ENCODE peak calls at places on chromosomes 5 and 9, in ten cellular contexts. T is cardiac muscle cell, S is psoas muscle, B is PC-3, I is OCI-LY7, C is tibial artery, R is lung, Q is spleen, X is colonic mucosa, V is A549. W is an unnamed sample. For H3K4me1 and H3K9me3, the result is how much of the 10 kb centered on the place peaks cover.

GRCh38 chr9:113609562-113610318 is 146.2 kb downstream of the RGS3 start:
- DNase-seq in I (no peak), V (no peak), T (peak), B (no peak), S (peak), R (peak), C (peak), X (no peak), Q (peak), W (peak)

GRCh38 chr5:45521067-45521466 is 175.1 kb downstream of the HCN1 start:
- DNase-seq in Q (no peak), V (no peak), T (peak), I (no peak), X (peak), B (peak), C (no peak), S (no peak), R (no peak), W (no peak)

GRCh38 chr5:13574634-13575033 is 369.9 kb downstream of the DNAH5 start:
- DNase-seq in X (no peak), I (no peak), V (no peak), C (no peak), T (no peak), B (no peak), S (no peak), R (no peak), Q (no peak), W (no peak)

GRCh38 chr5:9716838-9717281 is 86.7 kb upstream of the TAS2R1 start:
- DNase-seq in B (peak), V (no peak), X (no peak), I (peak), S (no peak), T (peak), R (no peak), C (no peak), Q (no peak), W (no peak)

GRCh38 chr5:179595916-179596315 is 27.6 kb downstream of the HNRNPH1 start:
- DNase-seq in B (no peak), C (no peak), S (no peak), X (no peak), T (no peak), V (no peak), R (no peak), I (no peak), Q (no peak), W (no peak)

GRCh38 chr5:56367752-56368151 is 134.6 kb upstream of the ANKRD55 start:
- DNase-seq in R (no peak), V (no peak), B (no peak), T (no peak), X (no peak), S (no peak), Q (no peak), I (no peak), C (no peak), W (no peak)

GRCh38 chr9:79687131-79687447 is 115.3 kb downstream of the TLE4 start:
- DNase-seq in B (no peak), V (no peak), T (no peak), R (no peak), Q (no peak), C (no peak), S (no peak), I (no peak), X (no peak), W (no peak)

GRCh38 chr9:8880031-8880430 is 1080.5 kb upstream of the DMAC1 start:
- DNase-seq in V (no peak), Q (no peak), I (no peak), C (no peak), T (no peak), X (no peak), B (no peak), S (no peak), R (no peak), W (no peak)

GRCh38 chr9:36144322-36145206 is 8.0 kb downstream of the GLIPR2 start:
- DNase-seq in S (no peak), T (no peak), V (no peak), Q (peak), C (no peak), B (no peak), X (no peak), I (no peak), R (no peak), W (no peak)

GRCh38 chr5:72562717-72563116 is 55.5 kb upstream of the ZNF366 start:
- DNase-seq in I (no peak), B (no peak), X (no peak), Q (no peak), T (no peak), S (no peak), V (no peak), R (no peak), C (no peak), W (no peak)

GRCh38 chr9:35658894-35659220 is 765 bp downstream of the CCDC107 start:
- DNase-seq in C (peak), I (no peak), T (peak), X (peak), Q (no peak), R (no peak), V (no peak), B (peak), S (peak), W (no peak)

GRCh38 chr5:69083412-69083811 is 10.4 kb upstream of the SLC30A5 start:
- DNase-seq in X (peak), C (no peak), I (no peak), S (no peak), V (no peak), Q (no peak), R (no peak), B (peak), T (peak), W (no peak)

GRCh38 chr9:83062653-83063527 is at the start of gene RASEF:
- DNase-seq in X (peak), T (peak), S (peak), V (peak), B (peak), C (no peak), I (no peak), R (peak), Q (peak), W (peak)

GRCh38 chr9:135530146-135530545 is 8.9 kb downstream of the LCN1 start:
- DNase-seq in X (no peak), B (no peak), C (no peak), I (no peak), R (no peak), Q (no peak), T (no peak), V (no peak), S (no peak), W (no peak)

GRCh38 chr9:129656795-129657390 is 8.6 kb upstream of the PRRX2 start:
- DNase-seq in V (peak), T (no peak), X (no peak), R (no peak), I (no peak), B (peak), C (no peak), S (no peak), Q (no peak), W (no peak)

GRCh38 chr5:125269926-125270325 is 523.5 kb upstream of the ZNF608 start:
- DNase-seq in R (no peak), I (no peak), C (no peak), T (no peak), Q (no peak), X (no peak), S (no peak), V (no peak), B (peak), W (no peak)

GRCh38 chr5:113140837-113141661 is 164.5 kb downstream of the DCP2 start:
- DNase-seq in X (no peak), B (peak), R (no peak), S (peak), Q (no peak), I (no peak), T (peak), V (no peak), C (peak), W (no peak)

GRCh38 chr9:136765041-136765440 is 723 bp upstream of the LCN15 start:
- DNase-seq in Q (no peak), B (no peak), T (no peak), R (no peak), S (peak), C (no peak), V (no peak), X (no peak), I (no peak), W (no peak)

GRCh38 chr5:172194985-172195774 is 1.2 kb downstream of the EFCAB9 start:
- DNase-seq in V (peak), Q (no peak), B (no peak), C (no peak), R (no peak), X (no peak), I (no peak), T (no peak), S (no peak), W (no peak)

GRCh38 chr5:311963-312362 is 9.6 kb upstream of the AHRR start:
- DNase-seq in V (no peak), S (peak), T (no peak), R (no peak), X (no peak), Q (no peak), I (no peak), B (no peak), C (no peak), W (no peak)

GRCh38 chr9:89137548-89138462 is 40.8 kb downstream of the SHC3 start:
- DNase-seq in Q (no peak), X (peak), I (no peak), V (peak), T (peak), R (peak), B (peak), S (peak), C (peak), W (peak)

GRCh38 chr5:119383008-119383407 is 27.2 kb downstream of the TNFAIP8 start:
- DNase-seq in X (no peak), B (no peak), V (no peak), Q (no peak), S (no peak), R (no peak), I (no peak), C (no peak), T (no peak), W (no peak)

GRCh38 chr5:128844354-128844923 is 120.8 kb upstream of the SLC27A6 start:
- DNase-seq in V (peak), T (peak), S (no peak), R (no peak), X (no peak), B (peak), C (no peak), I (no peak), Q (no peak), W (no peak)

GRCh38 chr9:3125602-3126392 is 281.9 kb upstream of the PUM3 start:
- DNase-seq in S (no peak), I (no peak), R (no peak), V (no peak), Q (no peak), B (no peak), X (no peak), T (no peak), C (no peak), W (no peak)

GRCh38 chr9:18675973-18676372 is 202.0 kb downstream of the ADAMTSL1 start:
- DNase-seq in R (no peak), I (no peak), V (no peak), Q (no peak), B (no peak), C (no peak), S (no peak), T (no peak), X (no peak), W (no peak)

GRCh38 chr9:99725852-99726251 is 95.8 kb upstream of the NR4A3 start:
- DNase-seq in B (no peak), C (no peak), I (no peak), S (no peak), X (no peak), V (no peak), Q (no peak), R (no peak), T (no peak), W (no peak)

GRCh38 chr5:68534131-68534940 is 318.8 kb downstream of the PIK3R1 start:
- DNase-seq in Q (no peak), S (no peak), C (no peak), X (peak), I (no peak), V (no peak), B (peak), T (peak), R (no peak), W (peak)

GRCh38 chr5:178465228-178465860 is 124.8 kb downstream of the COL23A1 start:
- DNase-seq in V (no peak), T (no peak), X (no peak), I (no peak), C (no peak), S (no peak), Q (no peak), R (no peak), B (no peak), W (no peak)

GRCh38 chr5:2899311-2899710 is 147.8 kb upstream of the IRX2 start:
- DNase-seq in S (no peak), R (peak), I (no peak), T (no peak), V (no peak), Q (no peak), X (no peak), B (no peak), C (no peak), W (no peak)

GRCh38 chr5:172078726-172079345 is 72.4 kb upstream of the FBXW11 start:
- DNase-seq in R (peak), T (peak), I (no peak), B (no peak), C (peak), V (no peak), Q (no peak), S (no peak), X (no peak), W (peak)

GRCh38 chr9:121107041-121107440 is 32.3 kb downstream of the CNTRL start:
- DNase-seq in S (no peak), B (peak), T (peak), C (no peak), R (no peak), X (no peak), I (peak), V (peak), Q (no peak), W (no peak)

GRCh38 chr5:136035837-136036236 is 7.0 kb downstream of the TGFBI start:
- DNase-seq in T (no peak), C (peak), B (peak), V (no peak), S (no peak), I (no peak), R (no peak), Q (peak), X (no peak), W (no peak)

DNA sequence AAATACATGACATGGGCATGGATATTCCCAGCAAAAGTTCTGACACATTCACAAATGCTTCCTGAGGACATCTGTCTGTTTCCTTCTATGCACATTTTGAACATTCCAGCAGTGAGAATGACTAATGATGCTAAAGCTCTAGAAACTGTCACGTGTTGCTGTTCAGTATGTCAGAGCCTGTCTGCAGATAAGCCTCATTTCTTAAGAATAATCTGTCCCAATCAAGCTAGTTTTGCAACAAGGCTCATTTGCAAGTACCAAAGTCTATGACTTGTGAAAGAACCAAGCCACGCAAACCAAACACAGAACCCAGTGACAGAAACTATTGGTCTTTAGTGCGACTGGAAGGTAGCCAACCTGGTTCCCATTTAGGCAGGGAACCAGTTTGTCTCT is 178.5 kb downstream of the C9orf152 start:
- DNase-seq in V (peak), I (no peak), T (peak), S (no peak), C (peak), B (peak), Q (no peak), R (peak), X (no peak), W (no peak)
- H3K4me1 ChIP-seq in V (under half), I (under half), T (under half), S (under half), C (half or more), B (under half), Q (under half), R (under half), X (under half), W (under half)

DNA sequence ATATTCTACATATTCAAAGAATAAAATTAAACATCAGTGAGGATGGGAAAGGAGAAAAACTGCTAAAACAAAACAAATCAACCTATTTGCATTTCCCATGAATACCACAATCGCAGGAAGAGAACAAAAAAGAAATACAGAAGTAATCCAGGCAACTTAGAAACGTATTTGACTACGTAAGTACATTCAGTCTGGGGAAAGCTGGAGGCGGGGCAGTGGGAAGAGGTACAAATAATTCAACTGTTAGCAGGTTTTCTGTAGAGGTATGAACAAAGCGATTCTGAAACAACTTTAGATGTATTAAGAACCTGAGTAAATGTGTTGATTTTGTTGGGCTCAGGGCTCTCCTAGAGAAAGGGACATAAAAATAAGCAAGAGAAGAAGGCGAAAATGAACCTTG is 7.6 kb downstream of the ZFP62 start:
- DNase-seq in T (no peak), V (no peak), I (no peak), B (no peak), C (no peak), X (no peak), R (no peak), S (no peak), Q (no peak), W (no peak)
- H3K9me3 ChIP-seq in T (under half), V (half or more), I (under half), B (under half), C (under half), X (under half), R (under half), S (under half), Q (under half), W (under half)

GRCh38 chr5:137580030-137580429 is 80.9 kb upstream of the SPOCK1 start:
- DNase-seq in X (no peak), I (no peak), S (no peak), T (no peak), C (no peak), B (peak), R (no peak), Q (no peak), V (peak), W (no peak)
- TF ChIP-seq CTCF in X (no peak), I (peak), S (no peak), T (peak), C (no peak), B (peak), R (no peak), Q (no peak), V (no peak), W (no peak)

GRCh38 chr9:104779946-104780539 is 16.1 kb downstream of the NIPSNAP3B start:
- DNase-seq in T (no peak), Q (no peak), R (no peak), C (no peak), X (no peak), S (no peak), B (no peak), I (no peak), V (no peak), W (no peak)
- H3K4me1 ChIP-seq in T (under half), Q (under half), R (under half), C (under half), X (under half), S (under half), B (under half), I (under half), V (under half), W (under half)

GRCh38 chr9:100933656-100934055 is 94.9 kb upstream of the PLPPR1 start:
- DNase-seq in B (no peak), Q (no peak), S (no peak), R (no peak), V (no peak), T (peak), X (no peak), I (no peak), C (no peak), W (no peak)
- H3K9me3 ChIP-seq in B (under half), Q (under half), S (under half), R (under half), V (under half), T (under half), X (under half), I (under half), C (under half), W (under half)